ENCODE peak calls at places on chromosomes 5 and 9, in six cellular contexts. One of them, this sample, is unnamed.

GRCh38 chr5:33299621-33300208 is 141.1 kb upstream of the TARS1 start:
- DNase-seq in GM20000: peak
- DNase-seq in LHCN-M2: peak
- DNase-seq in activated gamma-delta T cell: no peak
- DNase-seq in nephron progenitor cell: no peak
- DNase-seq in B cell: no peak
- DNase-seq in this sample: peak

GRCh38 chr9:83387401-83388185 is 150.6 kb downstream of the FRMD3 start:
- DNase-seq in B cell: no peak
- DNase-seq in LHCN-M2: no peak
- DNase-seq in nephron progenitor cell: no peak
- DNase-seq in GM20000: no peak
- DNase-seq in activated gamma-delta T cell: no peak
- DNase-seq in this sample: no peak

GRCh38 chr9:35771943-35772342 is 17.9 kb upstream of the MSMP start:
- DNase-seq in GM20000: no peak
- DNase-seq in LHCN-M2: no peak
- DNase-seq in nephron progenitor cell: no peak
- DNase-seq in activated gamma-delta T cell: no peak
- DNase-seq in B cell: no peak
- DNase-seq in this sample: no peak

GRCh38 chr9:130663258-130664171 is 879 bp upstream of the PRDM12 start:
- DNase-seq in B cell: peak
- DNase-seq in nephron progenitor cell: peak
- DNase-seq in LHCN-M2: no peak
- DNase-seq in GM20000: peak
- DNase-seq in activated gamma-delta T cell: no peak
- DNase-seq in this sample: no peak

GRCh38 chr9:80691229-80691628 is 998.1 kb downstream of the TLE1 start:
- DNase-seq in GM20000: no peak
- DNase-seq in activated gamma-delta T cell: no peak
- DNase-seq in nephron progenitor cell: no peak
- DNase-seq in LHCN-M2: no peak
- DNase-seq in B cell: no peak
- DNase-seq in this sample: no peak

GRCh38 chr9:10843151-10843550 is 230.3 kb upstream of the PTPRD start:
- DNase-seq in activated gamma-delta T cell: no peak
- DNase-seq in nephron progenitor cell: no peak
- DNase-seq in B cell: no peak
- DNase-seq in LHCN-M2: no peak
- DNase-seq in GM20000: no peak
- DNase-seq in this sample: no peak

GRCh38 chr9:18472915-18473314 is 1.0 kb upstream of the ADAMTSL1 start:
- DNase-seq in B cell: no peak
- DNase-seq in activated gamma-delta T cell: no peak
- DNase-seq in LHCN-M2: no peak
- DNase-seq in GM20000: no peak
- DNase-seq in nephron progenitor cell: peak
- DNase-seq in this sample: peak

GRCh38 chr9:95157491-95158151 is 159.9 kb downstream of the FANCC start:
- DNase-seq in LHCN-M2: peak
- DNase-seq in GM20000: peak
- DNase-seq in B cell: no peak
- DNase-seq in activated gamma-delta T cell: no peak
- DNase-seq in nephron progenitor cell: no peak
- DNase-seq in this sample: no peak

This sample was measured in Karpas-422.